ENCODE peak calls at places on chromosomes 7 and 10, in nine cellular contexts. One of them, this sample, is unnamed.

GRCh38 chr7:130240240-130240639 is 26.4 kb upstream of the CPA2 start:
- DNase-seq in neuronal stem cell: no peak
- DNase-seq in osteoblast: no peak
- DNase-seq in mesenchymal stem cell: no peak
- DNase-seq in IMR-90: no peak
- DNase-seq in OCI-LY7: no peak
- DNase-seq in neural progenitor cell: no peak
- DNase-seq in H1: no peak
- DNase-seq in DND-41: no peak
- DNase-seq in this sample: no peak

GRCh38 chr10:19168584-19168983 is 120.0 kb downstream of the MALRD1 start:
- DNase-seq in neural progenitor cell: peak
- DNase-seq in DND-41: no peak
- DNase-seq in mesenchymal stem cell: no peak
- DNase-seq in neuronal stem cell: peak
- DNase-seq in H1: no peak
- DNase-seq in osteoblast: no peak
- DNase-seq in OCI-LY7: no peak
- DNase-seq in IMR-90: no peak
- DNase-seq in this sample: peak

GRCh38 chr7:96349572-96349971 is 27.7 kb upstream of the SLC25A13 start:
- DNase-seq in IMR-90: no peak
- DNase-seq in osteoblast: no peak
- DNase-seq in neural progenitor cell: no peak
- DNase-seq in OCI-LY7: no peak
- DNase-seq in mesenchymal stem cell: peak
- DNase-seq in neuronal stem cell: no peak
- DNase-seq in H1: no peak
- DNase-seq in DND-41: no peak
- DNase-seq in this sample: no peak

GRCh38 chr7:106573125-106573663 is 87.8 kb downstream of the CCDC71L start:
- DNase-seq in mesenchymal stem cell: no peak
- DNase-seq in IMR-90: no peak
- DNase-seq in neural progenitor cell: no peak
- DNase-seq in H1: no peak
- DNase-seq in DND-41: no peak
- DNase-seq in osteoblast: no peak
- DNase-seq in neuronal stem cell: no peak
- DNase-seq in OCI-LY7: no peak
- DNase-seq in this sample: no peak

GRCh38 chr7:39271386-39271785 is 293.7 kb downstream of the POU6F2 start:
- DNase-seq in neuronal stem cell: no peak
- DNase-seq in OCI-LY7: no peak
- DNase-seq in H1: no peak
- DNase-seq in DND-41: no peak
- DNase-seq in IMR-90: no peak
- DNase-seq in mesenchymal stem cell: no peak
- DNase-seq in neural progenitor cell: peak
- DNase-seq in osteoblast: no peak
- DNase-seq in this sample: no peak

GRCh38 chr7:17207220-17207619 is 91.2 kb upstream of the AHR start:
- DNase-seq in IMR-90: peak
- DNase-seq in neuronal stem cell: no peak
- DNase-seq in H1: no peak
- DNase-seq in mesenchymal stem cell: no peak
- DNase-seq in osteoblast: peak
- DNase-seq in DND-41: no peak
- DNase-seq in neural progenitor cell: no peak
- DNase-seq in OCI-LY7: no peak
- DNase-seq in this sample: no peak

GRCh38 chr7:99219985-99220384 is 12.1 kb upstream of the KPNA7 start:
- DNase-seq in neural progenitor cell: no peak
- DNase-seq in H1: no peak
- DNase-seq in neuronal stem cell: no peak
- DNase-seq in mesenchymal stem cell: no peak
- DNase-seq in OCI-LY7: no peak
- DNase-seq in IMR-90: no peak
- DNase-seq in DND-41: no peak
- DNase-seq in osteoblast: no peak
- DNase-seq in this sample: no peak

GRCh38 chr7:66016131-66016461 is 34.1 kb upstream of the GUSB start:
- DNase-seq in neuronal stem cell: no peak
- DNase-seq in IMR-90: peak
- DNase-seq in neural progenitor cell: no peak
- DNase-seq in H1: no peak
- DNase-seq in osteoblast: peak
- DNase-seq in mesenchymal stem cell: peak
- DNase-seq in DND-41: no peak
- DNase-seq in OCI-LY7: no peak
- DNase-seq in this sample: no peak

GRCh38 chr10:129709627-129710509 is 242.8 kb downstream of the MGMT start:
- DNase-seq in OCI-LY7: no peak
- DNase-seq in DND-41: no peak
- DNase-seq in neural progenitor cell: no peak
- DNase-seq in mesenchymal stem cell: no peak
- DNase-seq in osteoblast: no peak
- DNase-seq in neuronal stem cell: no peak
- DNase-seq in H1: no peak
- DNase-seq in IMR-90: no peak
- DNase-seq in this sample: no peak

GRCh38 chr10:129709101-129709500 is 242.1 kb downstream of the MGMT start:
- DNase-seq in H1: no peak
- DNase-seq in neural progenitor cell: no peak
- DNase-seq in IMR-90: no peak
- DNase-seq in mesenchymal stem cell: no peak
- DNase-seq in DND-41: no peak
- DNase-seq in OCI-LY7: no peak
- DNase-seq in osteoblast: no peak
- DNase-seq in neuronal stem cell: no peak
- DNase-seq in this sample: no peak

GRCh38 chr10:129710510-129710847 is 243.4 kb downstream of the MGMT start:
- DNase-seq in mesenchymal stem cell: no peak
- DNase-seq in neuronal stem cell: no peak
- DNase-seq in IMR-90: no peak
- DNase-seq in neural progenitor cell: no peak
- DNase-seq in OCI-LY7: no peak
- DNase-seq in DND-41: no peak
- DNase-seq in osteoblast: no peak
- DNase-seq in H1: no peak
- DNase-seq in this sample: no peak

GRCh38 chr10:129712000-129712399 is 245.0 kb downstream of the MGMT start:
- DNase-seq in osteoblast: no peak
- DNase-seq in IMR-90: no peak
- DNase-seq in neuronal stem cell: no peak
- DNase-seq in neural progenitor cell: no peak
- DNase-seq in H1: no peak
- DNase-seq in DND-41: no peak
- DNase-seq in mesenchymal stem cell: no peak
- DNase-seq in OCI-LY7: no peak
- DNase-seq in this sample: no peak

DNA sequence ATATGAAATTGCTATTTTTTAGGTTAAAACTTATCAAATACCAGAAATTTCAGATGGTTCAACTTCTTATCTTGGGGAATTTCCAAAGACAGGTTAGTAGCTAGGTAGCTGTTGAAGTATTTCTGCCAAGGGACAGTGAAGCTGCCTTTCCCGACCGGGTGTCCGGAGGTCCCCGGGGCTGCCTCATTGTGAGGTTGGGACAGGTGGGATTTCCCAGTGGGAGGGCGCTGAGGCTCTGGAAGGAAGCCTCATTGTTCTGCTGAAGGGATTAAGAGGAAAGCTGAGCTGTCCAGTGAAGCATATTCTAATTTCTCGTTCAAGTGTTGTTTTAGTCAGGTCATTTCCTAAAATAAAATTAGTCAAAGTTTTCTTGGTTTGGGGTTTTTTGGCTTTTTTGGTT is 244.2 kb downstream of the MGMT start:
- DNase-seq in OCI-LY7: no peak
- DNase-seq in DND-41: no peak
- DNase-seq in H1: no peak
- DNase-seq in osteoblast: no peak
- DNase-seq in IMR-90: no peak
- DNase-seq in mesenchymal stem cell: no peak
- DNase-seq in neuronal stem cell: no peak
- DNase-seq in neural progenitor cell: peak
- DNase-seq in this sample: no peak
- H3K4me2 ChIP-seq in OCI-LY7: no peak
- H3K4me2 ChIP-seq in DND-41: no peak
- H3K4me2 ChIP-seq in H1: peak
- H3K4me2 ChIP-seq in osteoblast: no peak
- H3K4me2 ChIP-seq in IMR-90: no peak
- H3K4me2 ChIP-seq in mesenchymal stem cell: no peak
- H3K4me2 ChIP-seq in neuronal stem cell: no peak
- H3K4me2 ChIP-seq in neural progenitor cell: peak
- H3K4me2 ChIP-seq in this sample: no peak

GRCh38 chr10:16663472-16663871 is 141.8 kb upstream of the C1QL3 start:
- DNase-seq in neuronal stem cell: no peak
- DNase-seq in neural progenitor cell: no peak
- DNase-seq in H1: no peak
- DNase-seq in DND-41: no peak
- DNase-seq in osteoblast: no peak
- DNase-seq in OCI-LY7: no peak
- DNase-seq in IMR-90: no peak
- DNase-seq in mesenchymal stem cell: no peak
- DNase-seq in this sample: no peak

GRCh38 chr10:16662889-16663288 is 141.2 kb upstream of the C1QL3 start:
- DNase-seq in OCI-LY7: no peak
- DNase-seq in DND-41: no peak
- DNase-seq in IMR-90: no peak
- DNase-seq in H1: no peak
- DNase-seq in osteoblast: no peak
- DNase-seq in mesenchymal stem cell: no peak
- DNase-seq in neuronal stem cell: no peak
- DNase-seq in neural progenitor cell: no peak
- DNase-seq in this sample: no peak
- H2AFZ ChIP-seq in OCI-LY7: no peak
- H2AFZ ChIP-seq in DND-41: no peak
- H2AFZ ChIP-seq in IMR-90: no peak
- H2AFZ ChIP-seq in H1: no peak
- H2AFZ ChIP-seq in osteoblast: no peak
- H2AFZ ChIP-seq in mesenchymal stem cell: no peak
- H2AFZ ChIP-seq in neuronal stem cell: no peak
- H2AFZ ChIP-seq in neural progenitor cell: no peak
- H2AFZ ChIP-seq in this sample: no peak

GRCh38 chr7:75055830-75056431 is 17.7 kb downstream of the RCC1L start:
- DNase-seq in mesenchymal stem cell: no peak
- DNase-seq in OCI-LY7: no peak
- DNase-seq in IMR-90: peak
- DNase-seq in H1: no peak
- DNase-seq in neuronal stem cell: no peak
- DNase-seq in DND-41: no peak
- DNase-seq in osteoblast: peak
- DNase-seq in neural progenitor cell: no peak
- DNase-seq in this sample: peak

GRCh38 chr7:75050501-75050900 is 23.1 kb downstream of the RCC1L start:
- DNase-seq in neuronal stem cell: no peak
- DNase-seq in IMR-90: no peak
- DNase-seq in DND-41: no peak
- DNase-seq in OCI-LY7: no peak
- DNase-seq in neural progenitor cell: no peak
- DNase-seq in H1: no peak
- DNase-seq in osteoblast: peak
- DNase-seq in mesenchymal stem cell: no peak
- DNase-seq in this sample: no peak

GRCh38 chr7:75058406-75058805 is 15.2 kb downstream of the RCC1L start:
- DNase-seq in mesenchymal stem cell: no peak
- DNase-seq in neuronal stem cell: no peak
- DNase-seq in OCI-LY7: no peak
- DNase-seq in osteoblast: peak
- DNase-seq in IMR-90: no peak
- DNase-seq in H1: no peak
- DNase-seq in DND-41: no peak
- DNase-seq in neural progenitor cell: no peak
- DNase-seq in this sample: no peak

GRCh38 chr7:75054744-75055527 is 18.7 kb downstream of the RCC1L start:
- DNase-seq in OCI-LY7: no peak
- DNase-seq in DND-41: no peak
- DNase-seq in neuronal stem cell: no peak
- DNase-seq in IMR-90: peak
- DNase-seq in mesenchymal stem cell: peak
- DNase-seq in H1: no peak
- DNase-seq in neural progenitor cell: no peak
- DNase-seq in osteoblast: peak
- DNase-seq in this sample: peak

DNA sequence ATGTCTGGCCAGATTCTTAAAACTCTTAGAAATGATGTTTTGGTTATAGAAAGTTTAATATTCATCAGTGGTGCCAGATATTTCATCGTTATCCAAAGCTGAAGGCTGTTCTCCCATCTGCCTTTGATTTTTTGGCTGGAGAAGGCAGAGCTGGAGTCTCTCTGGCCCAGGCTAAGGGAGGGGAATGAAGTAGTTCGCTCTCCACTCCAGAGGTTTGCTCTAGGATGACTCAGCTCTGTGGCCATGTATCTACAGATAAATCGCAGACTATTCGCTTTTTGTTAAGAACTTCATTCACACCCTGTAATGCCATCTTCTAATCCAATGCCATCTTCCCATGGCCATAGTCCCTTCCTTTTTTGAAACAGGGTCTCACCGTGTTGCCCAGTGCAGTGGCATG is 17.1 kb downstream of the RCC1L start:
- DNase-seq in OCI-LY7: no peak
- DNase-seq in mesenchymal stem cell: peak
- DNase-seq in neural progenitor cell: no peak
- DNase-seq in neuronal stem cell: no peak
- DNase-seq in IMR-90: peak
- DNase-seq in DND-41: no peak
- DNase-seq in osteoblast: peak
- DNase-seq in H1: no peak
- DNase-seq in this sample: peak
- H3K4me2 ChIP-seq in OCI-LY7: no peak
- H3K4me2 ChIP-seq in mesenchymal stem cell: no peak
- H3K4me2 ChIP-seq in neural progenitor cell: no peak
- H3K4me2 ChIP-seq in neuronal stem cell: no peak
- H3K4me2 ChIP-seq in IMR-90: peak
- H3K4me2 ChIP-seq in DND-41: no peak
- H3K4me2 ChIP-seq in osteoblast: peak
- H3K4me2 ChIP-seq in H1: no peak
- H3K4me2 ChIP-seq in this sample: peak

GRCh38 chr10:47164800-47165128 is 135.2 kb upstream of the GDF10 start:
- DNase-seq in neural progenitor cell: no peak
- DNase-seq in neuronal stem cell: no peak
- DNase-seq in mesenchymal stem cell: no peak
- DNase-seq in osteoblast: no peak
- DNase-seq in H1: no peak
- DNase-seq in IMR-90: peak
- DNase-seq in DND-41: no peak
- DNase-seq in OCI-LY7: no peak
- DNase-seq in this sample: no peak

GRCh38 chr10:47165168-47165710 is 134.8 kb upstream of the GDF10 start:
- DNase-seq in OCI-LY7: no peak
- DNase-seq in osteoblast: no peak
- DNase-seq in H1: no peak
- DNase-seq in neural progenitor cell: no peak
- DNase-seq in mesenchymal stem cell: no peak
- DNase-seq in neuronal stem cell: no peak
- DNase-seq in DND-41: no peak
- DNase-seq in IMR-90: no peak
- DNase-seq in this sample: no peak

GRCh38 chr10:47164126-47164799 is 135.7 kb upstream of the GDF10 start:
- DNase-seq in OCI-LY7: no peak
- DNase-seq in neural progenitor cell: no peak
- DNase-seq in IMR-90: peak
- DNase-seq in neuronal stem cell: no peak
- DNase-seq in H1: no peak
- DNase-seq in osteoblast: peak
- DNase-seq in mesenchymal stem cell: no peak
- DNase-seq in DND-41: no peak
- DNase-seq in this sample: peak

GRCh38 chr10:47166405-47166777 is 133.6 kb upstream of the GDF10 start:
- DNase-seq in IMR-90: no peak
- DNase-seq in DND-41: no peak
- DNase-seq in osteoblast: no peak
- DNase-seq in OCI-LY7: no peak
- DNase-seq in neuronal stem cell: no peak
- DNase-seq in H1: no peak
- DNase-seq in mesenchymal stem cell: no peak
- DNase-seq in neural progenitor cell: no peak
- DNase-seq in this sample: no peak

GRCh38 chr10:47165711-47166404 is 134.1 kb upstream of the GDF10 start:
- DNase-seq in H1: no peak
- DNase-seq in neuronal stem cell: no peak
- DNase-seq in mesenchymal stem cell: no peak
- DNase-seq in IMR-90: peak
- DNase-seq in osteoblast: peak
- DNase-seq in neural progenitor cell: no peak
- DNase-seq in OCI-LY7: no peak
- DNase-seq in DND-41: no peak
- DNase-seq in this sample: peak
- H2AFZ ChIP-seq in H1: no peak
- H2AFZ ChIP-seq in neuronal stem cell: peak
- H2AFZ ChIP-seq in mesenchymal stem cell: no peak
- H2AFZ ChIP-seq in IMR-90: peak
- H2AFZ ChIP-seq in osteoblast: peak
- H2AFZ ChIP-seq in neural progenitor cell: peak
- H2AFZ ChIP-seq in OCI-LY7: no peak
- H2AFZ ChIP-seq in DND-41: no peak
- H2AFZ ChIP-seq in this sample: peak

This sample was measured in fibroblast of lung.